ENCODE peak calls at places on chromosomes 1 and 21, in four cellular contexts. U is HepG2, W is K562, P is GM12878. H is an unnamed sample.

GRCh38 chr1:23791434-23792047 is 596 bp downstream of the LYPLA2 start:
- DNase-seq in U (no peak), W (peak; percentile 66), P (no peak), H (no peak)

GRCh38 chr1:11320153-11320936 is 47.3 kb downstream of the UBIAD1 start:
- DNase-seq in U (peak; percentile 16), W (peak; percentile 63), P (no peak), H (peak; percentile 41)

GRCh38 chr1:68570859-68571258 is 74.0 kb upstream of the DEPDC1 start:
- DNase-seq in U (no peak), W (no peak), P (no peak), H (no peak)

GRCh38 chr1:205962821-205963221 is 19.6 kb upstream of the SLC26A9 start:
- DNase-seq in U (no peak), W (no peak), P (no peak), H (no peak)

GRCh38 chr1:113283914-113284313 is 106.4 kb upstream of the MAGI3 start:
- DNase-seq in U (no peak), W (no peak), P (no peak), H (no peak)

GRCh38 chr1:12345350-12346217 is 115.8 kb downstream of the VPS13D start:
- DNase-seq in U (no peak), W (no peak), P (peak; percentile 5), H (no peak)

GRCh38 chr1:246281195-246281594 is 225.9 kb downstream of the SMYD3 start:
- DNase-seq in U (no peak), W (no peak), P (no peak), H (no peak)

GRCh38 chr1:8133657-8134430 is 107.7 kb upstream of the ERRFI1 start:
- DNase-seq in U (peak; percentile 53), W (no peak), P (no peak), H (no peak)

GRCh38 chr1:2311184-2312032 is 79.9 kb downstream of the MORN1 start:
- DNase-seq in U (peak; percentile 73), W (peak; percentile 75), P (no peak), H (peak; percentile 49)

GRCh38 chr21:20996421-20997307 is 1.5 kb upstream of the NCAM2 start:
- DNase-seq in U (no peak), W (no peak), P (no peak), H (no peak)

GRCh38 chr1:232435746-232436145 is 194.2 kb downstream of the SIPA1L2 start:
- DNase-seq in U (no peak), W (no peak), P (no peak), H (no peak)

GRCh38 chr1:117821782-117822447 is 107.5 kb downstream of the GDAP2 start:
- DNase-seq in U (peak; percentile 87), W (peak; percentile 28), P (no peak), H (no peak)

GRCh38 chr1:14128096-14128495 is 428.1 kb downstream of the PRDM2 start:
- DNase-seq in U (no peak), W (no peak), P (no peak), H (no peak)

GRCh38 chr1:966135-966602 is at the start of gene PLEKHN1:
- DNase-seq in U (peak; percentile 30), W (peak; percentile 74), P (no peak), H (peak; percentile 79)

GRCh38 chr1:19814681-19815503 is at the start of gene RNF186:
- DNase-seq in U (peak; percentile 68), W (no peak), P (no peak), H (no peak)

GRCh38 chr1:107405241-107405640 is 264.4 kb downstream of the NTNG1 start:
- DNase-seq in U (no peak), W (no peak), P (no peak), H (no peak)

GRCh38 chr1:151537112-151537511 is 3.0 kb upstream of the TUFT1 start:
- DNase-seq in U (no peak), W (no peak), P (no peak), H (no peak)

GRCh38 chr1:116504308-116505156 is 66.3 kb downstream of the CD58 start:
- DNase-seq in U (no peak), W (peak; percentile 94), P (peak; percentile 91), H (no peak)

GRCh38 chr1:180778782-180779398 is 133.8 kb upstream of the KIAA1614 start:
- DNase-seq in U (peak; percentile 28), W (peak; percentile 29), P (no peak), H (no peak)

GRCh38 chr1:32900371-32900955 is 726 bp downstream of the TMEM54 start:
- DNase-seq in U (no peak), W (no peak), P (no peak), H (no peak)

GRCh38 chr1:82177190-82177589 is 376.5 kb downstream of the ADGRL2 start:
- DNase-seq in U (no peak), W (no peak), P (no peak), H (no peak)

GRCh38 chr1:203744008-203744972 is 20.7 kb upstream of the LAX1 start:
- DNase-seq in U (no peak), W (no peak), P (no peak), H (no peak)

GRCh38 chr1:114122891-114123621 is 30.6 kb downstream of the SYT6 start:
- DNase-seq in U (no peak), W (no peak), P (no peak), H (no peak)

GRCh38 chr1:88104234-88104633 is 579.8 kb upstream of the PKN2 start:
- DNase-seq in U (no peak), W (no peak), P (no peak), H (no peak)

GRCh38 chr1:41920658-41921057 is 1.9 kb upstream of the HIVEP3 start:
- DNase-seq in U (no peak), W (no peak), P (no peak), H (no peak)

GRCh38 chr1:40339420-40340323 is 22.6 kb upstream of the COL9A2 start:
- DNase-seq in U (no peak), W (peak; percentile 63), P (no peak), H (no peak)

GRCh38 chr1:111320066-111320879 is 29.6 kb downstream of the CHIA start:
- DNase-seq in U (no peak), W (no peak), P (no peak), H (no peak)

GRCh38 chr1:91080650-91081049 is 58.8 kb upstream of the ZNF644 start:
- DNase-seq in U (no peak), W (no peak), P (no peak), H (no peak)

GRCh38 chr21:38300180-38300579 is 43.4 kb downstream of the KCNJ15 start:
- DNase-seq in U (no peak), W (no peak), P (no peak), H (no peak)

GRCh38 chr1:198018529-198018928 is 101.4 kb downstream of the LHX9 start:
- DNase-seq in U (no peak), W (no peak), P (no peak), H (no peak)

GRCh38 chr1:13960376-13960987 is 260.5 kb downstream of the PRDM2 start:
- DNase-seq in U (peak; percentile 43), W (peak; percentile 73), P (peak; percentile 17), H (peak; percentile 93)

GRCh38 chr21:43311303-43311817 is 115.6 kb downstream of the SIK1 start:
- DNase-seq in U (peak; percentile 68), W (no peak), P (no peak), H (no peak)

GRCh38 chr1:212138441-212138840 is 102.9 kb downstream of the DTL start:
- DNase-seq in U (no peak), W (no peak), P (no peak), H (no peak)

GRCh38 chr1:167221126-167221803 is 579 bp downstream of the POU2F1 start:
- DNase-seq in U (no peak), W (no peak), P (no peak), H (no peak)

GRCh38 chr1:150176593-150176992 is 26.9 kb downstream of the PLEKHO1 start:
- DNase-seq in U (no peak), W (no peak), P (no peak), H (no peak)

GRCh38 chr1:21749859-21750468 is 33.0 kb downstream of the USP48 start:
- DNase-seq in U (no peak), W (peak; percentile 69), P (no peak), H (no peak)
- H3K36me3 ChIP-seq in U (peaks cover 13% of the 10 kb centered on the region), W (peaks cover 83% of the 10 kb centered on the region), P (peaks cover 12% of the 10 kb centered on the region), H (peaks cover 64% of the 10 kb centered on the region)

GRCh38 chr1:27392778-27393635 is 585 bp downstream of the GPR3 start:
- DNase-seq in U (no peak), W (peak; percentile 64), P (no peak), H (no peak)
- TF ChIP-seq CBX5 in U (no peak), W (no peak), P (no peak), H (no peak)

GRCh38 chr1:86356247-86356646 is 39.9 kb downstream of the ODF2L start:
- DNase-seq in U (no peak), W (peak; percentile 5), P (no peak), H (no peak)
- TF ChIP-seq HDAC6 in U (no peak), W (no peak), P (no peak), H (no peak)

GRCh38 chr1:108803548-108803947 is 53.3 kb downstream of the AKNAD1 start:
- DNase-seq in U (no peak), W (no peak), P (no peak), H (no peak)
- H3K36me3 ChIP-seq in U (peaks cover 2% of the 10 kb centered on the region), W (peaks cover 40% of the 10 kb centered on the region), P (no peaks in the 10 kb centered on the region), H (no peaks in the 10 kb centered on the region)

GRCh38 chr1:101051688-101052638 is 26.4 kb upstream of the DPH5 start:
- DNase-seq in U (no peak), W (no peak), P (no peak), H (no peak)

GRCh38 chr1:101055623-101056022 is 30.0 kb upstream of the DPH5 start:
- DNase-seq in U (no peak), W (no peak), P (no peak), H (no peak)

GRCh38 chr1:101050869-101051268 is 25.3 kb upstream of the DPH5 start:
- DNase-seq in U (no peak), W (no peak), P (no peak), H (no peak)
- TF ChIP-seq CBX5 in U (no peak), W (no peak), P (no peak), H (no peak)

DNA sequence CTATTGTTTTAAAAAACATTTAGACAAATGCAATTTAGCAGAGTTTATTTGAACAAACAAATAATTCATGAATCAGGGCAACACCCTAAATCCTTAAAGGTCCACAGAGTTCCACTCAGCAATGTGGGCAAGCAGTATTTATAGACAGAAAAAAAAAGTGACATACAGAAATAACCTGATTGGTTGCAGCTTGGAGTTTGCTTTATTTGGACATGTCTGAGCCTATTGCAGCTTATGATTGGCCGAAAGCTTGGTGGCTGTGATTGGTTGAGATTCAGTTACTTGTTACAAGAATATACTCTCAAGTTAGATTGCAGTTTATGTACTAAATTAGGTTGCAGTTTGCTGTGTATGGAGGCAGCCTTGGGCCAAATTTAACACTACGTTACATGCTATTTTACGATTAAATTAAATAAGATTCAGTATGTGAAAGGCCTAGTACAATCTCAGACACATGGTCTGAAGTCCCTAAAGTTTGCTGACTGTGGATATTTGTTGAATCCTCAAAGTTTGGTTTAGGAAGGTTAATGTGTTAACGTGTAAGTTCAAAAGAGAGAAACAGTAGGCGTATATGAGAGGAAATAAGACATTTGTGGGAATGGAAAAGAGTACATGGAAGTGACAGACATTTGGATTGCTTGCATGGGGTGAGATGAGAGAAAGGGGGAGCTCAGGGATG is 6.9 kb upstream of the CAMSAP2 start:
- DNase-seq in U (no peak), W (peak; percentile 32), P (no peak), H (no peak)
- TF ChIP-seq HDAC6 in U (no peak), W (no peak), P (no peak), H (no peak)